ENCODE peak calls at places on chromosomes 5 and 9, in four cellular contexts. Z is amniotic stem cell, P is cardiac muscle cell, A is HuH-7.5. J is an unnamed sample.

GRCh38 chr5:84602371-84602771 is 217.7 kb upstream of the EDIL3 start:
- DNase-seq in Z (no peak), P (no peak), A (no peak), J (no peak)

GRCh38 chr9:26243722-26244121 is 565.5 kb upstream of the TUSC1 start:
- DNase-seq in Z (no peak), P (no peak), A (no peak), J (no peak)

GRCh38 chr5:35919191-35919590 is 19.2 kb downstream of the CAPSL start:
- DNase-seq in Z (peak), P (no peak), A (no peak), J (no peak)

GRCh38 chr5:154300207-154300606 is 109.7 kb downstream of the GALNT10 start:
- DNase-seq in Z (no peak), P (no peak), A (no peak), J (no peak)

GRCh38 chr9:70677336-70677735 is 262.9 kb upstream of the KLF9 start:
- DNase-seq in Z (no peak), P (no peak), A (no peak), J (no peak)

GRCh38 chr5:17340816-17341215 is 123.4 kb downstream of the BASP1 start:
- DNase-seq in Z (no peak), P (no peak), A (no peak), J (no peak)

GRCh38 chr9:109453210-109453842 is 44.8 kb downstream of the PTPN3 start:
- DNase-seq in Z (peak), P (no peak), A (no peak), J (no peak)

GRCh38 chr5:144024601-144025000 is 145.9 kb downstream of the YIPF5 start:
- DNase-seq in Z (no peak), P (no peak), A (no peak), J (no peak)

GRCh38 chr9:126420643-126421564 is 94.3 kb downstream of the MVB12B start:
- DNase-seq in Z (no peak), P (no peak), A (no peak), J (peak)

GRCh38 chr5:171162602-171163001 is 146.4 kb upstream of the TLX3 start:
- DNase-seq in Z (no peak), P (peak), A (no peak), J (no peak)

GRCh38 chr9:723308-723707 is 118.2 kb upstream of the DMRT1 start:
- DNase-seq in Z (no peak), P (no peak), A (no peak), J (no peak)

GRCh38 chr9:75448281-75448680 is 360.0 kb downstream of the OSTF1 start:
- DNase-seq in Z (no peak), P (no peak), A (no peak), J (no peak)

GRCh38 chr5:149995385-149996085 is 4.9 kb downstream of the TIGD6 start:
- DNase-seq in Z (no peak), P (no peak), A (no peak), J (no peak)

GRCh38 chr5:56023296-56023695 is 28.5 kb upstream of the IL6ST start:
- DNase-seq in Z (no peak), P (no peak), A (no peak), J (no peak)

GRCh38 chr9:101387871-101388506 is 3.2 kb upstream of the BAAT start:
- DNase-seq in Z (no peak), P (peak), A (no peak), J (peak)

GRCh38 chr9:214488-215448 is at the start of gene DOCK8:
- DNase-seq in Z (no peak), P (peak), A (peak), J (peak)

GRCh38 chr5:64003966-64004365 is 41.7 kb upstream of the HTR1A start:
- DNase-seq in Z (no peak), P (no peak), A (no peak), J (no peak)

GRCh38 chr9:93579711-93580516 is 3.5 kb downstream of the PHF2 start:
- DNase-seq in Z (no peak), P (no peak), A (no peak), J (no peak)

GRCh38 chr9:83992407-83992806 is 11.8 kb downstream of the RMI1 start:
- DNase-seq in Z (no peak), P (no peak), A (no peak), J (peak)

GRCh38 chr9:137451976-137452760 is 7.0 kb downstream of the NSMF start:
- DNase-seq in Z (no peak), P (no peak), A (no peak), J (no peak)

GRCh38 chr5:151255621-151256286 is 2.8 kb downstream of the GM2A start:
- DNase-seq in Z (no peak), P (no peak), A (no peak), J (no peak)

J was measured in HepG2.